ENCODE peak calls at places on chromosomes 12 and 14, in five cellular contexts. One of them, this sample, is unnamed.

GRCh38 chr12:75360920-75361319 is 26.4 kb downstream of the GLIPR1L1 start:
- DNase-seq in IMR-90: no peak
- DNase-seq in psoas muscle: no peak
- DNase-seq in endothelial cell of umbilical vein: no peak
- DNase-seq in HCT116: no peak
- DNase-seq in this sample: no peak

GRCh38 chr14:22994762-22995275 is 12.5 kb upstream of the AJUBA start:
- DNase-seq in IMR-90: peak; percentile 48
- DNase-seq in psoas muscle: no peak
- DNase-seq in HCT116: no peak
- DNase-seq in endothelial cell of umbilical vein: peak; percentile 49
- DNase-seq in this sample: no peak

GRCh38 chr12:105888696-105889095 is 250.1 kb downstream of the NUAK1 start:
- DNase-seq in psoas muscle: no peak
- DNase-seq in HCT116: no peak
- DNase-seq in endothelial cell of umbilical vein: no peak
- DNase-seq in IMR-90: peak; percentile 30
- DNase-seq in this sample: no peak

GRCh38 chr12:6020930-6021329 is 75.9 kb upstream of the ANO2 start:
- DNase-seq in endothelial cell of umbilical vein: peak; percentile 60
- DNase-seq in HCT116: no peak
- DNase-seq in IMR-90: no peak
- DNase-seq in psoas muscle: no peak
- DNase-seq in this sample: no peak

GRCh38 chr12:53998174-53998899 is 1.6 kb upstream of the HOXC9 start:
- DNase-seq in psoas muscle: no peak
- DNase-seq in HCT116: no peak
- DNase-seq in endothelial cell of umbilical vein: no peak
- DNase-seq in IMR-90: no peak
- DNase-seq in this sample: no peak

GRCh38 chr14:62819931-62820330 is 225.3 kb downstream of the KCNH5 start:
- DNase-seq in endothelial cell of umbilical vein: no peak
- DNase-seq in HCT116: no peak
- DNase-seq in psoas muscle: no peak
- DNase-seq in IMR-90: no peak
- DNase-seq in this sample: no peak

GRCh38 chr12:6603095-6603567 is 4.0 kb downstream of the CHD4 start:
- DNase-seq in IMR-90: peak; percentile 25
- DNase-seq in HCT116: no peak
- DNase-seq in psoas muscle: peak; percentile 50
- DNase-seq in endothelial cell of umbilical vein: peak; percentile 13
- DNase-seq in this sample: no peak

GRCh38 chr12:38137287-38137686 is 179.3 kb upstream of the ALG10B start:
- DNase-seq in endothelial cell of umbilical vein: no peak
- DNase-seq in IMR-90: no peak
- DNase-seq in HCT116: no peak
- DNase-seq in psoas muscle: no peak
- DNase-seq in this sample: no peak

GRCh38 chr14:54554401-54554800 is 12.5 kb upstream of the SAMD4A start:
- DNase-seq in IMR-90: no peak
- DNase-seq in endothelial cell of umbilical vein: no peak
- DNase-seq in HCT116: no peak
- DNase-seq in psoas muscle: no peak
- DNase-seq in this sample: no peak

GRCh38 chr14:90675399-90675798 is 140.8 kb downstream of the TTC7B start:
- DNase-seq in HCT116: no peak
- DNase-seq in IMR-90: peak; percentile 75
- DNase-seq in endothelial cell of umbilical vein: no peak
- DNase-seq in psoas muscle: peak; percentile 63
- DNase-seq in this sample: no peak

GRCh38 chr12:78359530-78359929 is 505.0 kb upstream of the SYT1 start:
- DNase-seq in psoas muscle: no peak
- DNase-seq in IMR-90: peak; percentile 49
- DNase-seq in endothelial cell of umbilical vein: no peak
- DNase-seq in HCT116: no peak
- DNase-seq in this sample: no peak

GRCh38 chr12:115609356-115609755 is 668.1 kb downstream of the MED13L start:
- DNase-seq in endothelial cell of umbilical vein: no peak
- DNase-seq in HCT116: no peak
- DNase-seq in psoas muscle: no peak
- DNase-seq in IMR-90: peak; percentile 1
- DNase-seq in this sample: no peak

GRCh38 chr12:105706321-105706972 is 376.0 kb downstream of the C12orf75 start:
- DNase-seq in HCT116: no peak
- DNase-seq in IMR-90: peak; percentile 70
- DNase-seq in psoas muscle: peak; percentile 61
- DNase-seq in endothelial cell of umbilical vein: peak; percentile 64
- DNase-seq in this sample: no peak

GRCh38 chr12:51253276-51253675 is 14.7 kb downstream of the DAZAP2 start:
- DNase-seq in endothelial cell of umbilical vein: no peak
- DNase-seq in HCT116: no peak
- DNase-seq in IMR-90: no peak
- DNase-seq in psoas muscle: no peak
- DNase-seq in this sample: no peak

GRCh38 chr14:61699092-61699491 is 3.8 kb downstream of the HIF1A start:
- DNase-seq in psoas muscle: no peak
- DNase-seq in IMR-90: no peak
- DNase-seq in HCT116: no peak
- DNase-seq in endothelial cell of umbilical vein: no peak
- DNase-seq in this sample: no peak

GRCh38 chr12:102797513-102797912 is 119.5 kb downstream of the PAH start:
- DNase-seq in endothelial cell of umbilical vein: no peak
- DNase-seq in psoas muscle: no peak
- DNase-seq in HCT116: no peak
- DNase-seq in IMR-90: no peak
- DNase-seq in this sample: no peak

GRCh38 chr12:6550294-6551062 is 5.4 kb downstream of the IFFO1 start:
- DNase-seq in endothelial cell of umbilical vein: no peak
- DNase-seq in IMR-90: no peak
- DNase-seq in psoas muscle: no peak
- DNase-seq in HCT116: no peak
- DNase-seq in this sample: no peak

GRCh38 chr12:113766133-113766879 is 199.8 kb downstream of the RBM19 start:
- DNase-seq in endothelial cell of umbilical vein: no peak
- DNase-seq in HCT116: no peak
- DNase-seq in IMR-90: no peak
- DNase-seq in psoas muscle: no peak
- DNase-seq in this sample: no peak

GRCh38 chr14:105187935-105188524 is 6.9 kb upstream of the NUDT14 start:
- DNase-seq in endothelial cell of umbilical vein: no peak
- DNase-seq in psoas muscle: no peak
- DNase-seq in IMR-90: no peak
- DNase-seq in HCT116: no peak
- DNase-seq in this sample: no peak

GRCh38 chr14:98138666-98139065 is 1133.3 kb downstream of the BCL11B start:
- DNase-seq in HCT116: peak; percentile 1
- DNase-seq in IMR-90: no peak
- DNase-seq in psoas muscle: no peak
- DNase-seq in endothelial cell of umbilical vein: no peak
- DNase-seq in this sample: no peak

GRCh38 chr12:121917950-121918678 is at the start of gene CFAP251:
- DNase-seq in IMR-90: peak; percentile 58
- DNase-seq in endothelial cell of umbilical vein: peak; percentile 81
- DNase-seq in HCT116: peak; percentile 85
- DNase-seq in psoas muscle: peak; percentile 94
- DNase-seq in this sample: peak; percentile 41

GRCh38 chr14:104117341-104118005 is 20.9 kb upstream of the KIF26A start:
- DNase-seq in HCT116: no peak
- DNase-seq in endothelial cell of umbilical vein: no peak
- DNase-seq in IMR-90: no peak
- DNase-seq in psoas muscle: peak; percentile 9
- DNase-seq in this sample: no peak

GRCh38 chr12:114335607-114336006 is 70.3 kb downstream of the TBX5 start:
- DNase-seq in endothelial cell of umbilical vein: no peak
- DNase-seq in IMR-90: no peak
- DNase-seq in psoas muscle: no peak
- DNase-seq in HCT116: no peak
- DNase-seq in this sample: no peak

GRCh38 chr12:84891106-84891838 is 21.3 kb downstream of the SLC6A15 start:
- DNase-seq in psoas muscle: no peak
- DNase-seq in IMR-90: peak; percentile 32
- DNase-seq in HCT116: no peak
- DNase-seq in endothelial cell of umbilical vein: no peak
- DNase-seq in this sample: no peak

GRCh38 chr12:91922139-91922538 is 223.5 kb downstream of the BTG1 start:
- DNase-seq in psoas muscle: no peak
- DNase-seq in HCT116: no peak
- DNase-seq in IMR-90: peak; percentile 5
- DNase-seq in endothelial cell of umbilical vein: no peak
- DNase-seq in this sample: no peak

GRCh38 chr14:90521121-90521929 is 124.5 kb downstream of the CALM1 start:
- DNase-seq in HCT116: no peak
- DNase-seq in IMR-90: no peak
- DNase-seq in endothelial cell of umbilical vein: no peak
- DNase-seq in psoas muscle: no peak
- DNase-seq in this sample: no peak

GRCh38 chr12:52390739-52391617 is 5.5 kb upstream of the KRT84 start:
- DNase-seq in endothelial cell of umbilical vein: peak; percentile 5
- DNase-seq in HCT116: peak; percentile 24
- DNase-seq in IMR-90: peak; percentile 13
- DNase-seq in psoas muscle: no peak
- DNase-seq in this sample: no peak

GRCh38 chr12:105409881-105410471 is 79.5 kb downstream of the C12orf75 start:
- DNase-seq in HCT116: no peak
- DNase-seq in psoas muscle: peak; percentile 30
- DNase-seq in IMR-90: no peak
- DNase-seq in endothelial cell of umbilical vein: peak; percentile 96
- DNase-seq in this sample: no peak

GRCh38 chr14:104228221-104228620 is 89.8 kb downstream of the KIF26A start:
- DNase-seq in psoas muscle: no peak
- DNase-seq in endothelial cell of umbilical vein: no peak
- DNase-seq in IMR-90: no peak
- DNase-seq in HCT116: no peak
- DNase-seq in this sample: no peak

GRCh38 chr12:43009307-43009706 is 419.8 kb upstream of the PRICKLE1 start:
- DNase-seq in IMR-90: no peak
- DNase-seq in HCT116: no peak
- DNase-seq in psoas muscle: no peak
- DNase-seq in endothelial cell of umbilical vein: peak; percentile 62
- DNase-seq in this sample: no peak

GRCh38 chr12:12365931-12366431 is 9.1 kb downstream of the BORCS5 start:
- DNase-seq in HCT116: no peak
- DNase-seq in endothelial cell of umbilical vein: no peak
- DNase-seq in IMR-90: peak; percentile 59
- DNase-seq in psoas muscle: no peak
- DNase-seq in this sample: no peak

GRCh38 chr12:7031306-7031705 is 13.0 kb upstream of the LPCAT3 start:
- DNase-seq in endothelial cell of umbilical vein: no peak
- DNase-seq in IMR-90: no peak
- DNase-seq in HCT116: no peak
- DNase-seq in psoas muscle: no peak
- DNase-seq in this sample: no peak

GRCh38 chr14:60862283-60862682 is 118.6 kb downstream of the TRMT5 start:
- DNase-seq in IMR-90: no peak
- DNase-seq in psoas muscle: no peak
- DNase-seq in endothelial cell of umbilical vein: peak; percentile 42
- DNase-seq in HCT116: no peak
- DNase-seq in this sample: no peak

GRCh38 chr14:76961631-76962302 is 66.7 kb downstream of the IRF2BPL start:
- DNase-seq in IMR-90: peak; percentile 97
- DNase-seq in HCT116: peak; percentile 98
- DNase-seq in endothelial cell of umbilical vein: peak; percentile 91
- DNase-seq in psoas muscle: peak; percentile 85
- DNase-seq in this sample: no peak

GRCh38 chr14:101879212-101880015 is 85.0 kb upstream of the DYNC1H1 start:
- DNase-seq in HCT116: no peak
- DNase-seq in psoas muscle: no peak
- DNase-seq in endothelial cell of umbilical vein: no peak
- DNase-seq in IMR-90: no peak
- DNase-seq in this sample: no peak
- H3K36me3 ChIP-seq in HCT116: no peaks in the 10 kb centered on the region
- H3K36me3 ChIP-seq in psoas muscle: peaks cover 25% of the 10 kb centered on the region
- H3K36me3 ChIP-seq in endothelial cell of umbilical vein: no peaks in the 10 kb centered on the region
- H3K36me3 ChIP-seq in IMR-90: peaks cover 20% of the 10 kb centered on the region
- H3K36me3 ChIP-seq in this sample: no peaks in the 10 kb centered on the region

DNA sequence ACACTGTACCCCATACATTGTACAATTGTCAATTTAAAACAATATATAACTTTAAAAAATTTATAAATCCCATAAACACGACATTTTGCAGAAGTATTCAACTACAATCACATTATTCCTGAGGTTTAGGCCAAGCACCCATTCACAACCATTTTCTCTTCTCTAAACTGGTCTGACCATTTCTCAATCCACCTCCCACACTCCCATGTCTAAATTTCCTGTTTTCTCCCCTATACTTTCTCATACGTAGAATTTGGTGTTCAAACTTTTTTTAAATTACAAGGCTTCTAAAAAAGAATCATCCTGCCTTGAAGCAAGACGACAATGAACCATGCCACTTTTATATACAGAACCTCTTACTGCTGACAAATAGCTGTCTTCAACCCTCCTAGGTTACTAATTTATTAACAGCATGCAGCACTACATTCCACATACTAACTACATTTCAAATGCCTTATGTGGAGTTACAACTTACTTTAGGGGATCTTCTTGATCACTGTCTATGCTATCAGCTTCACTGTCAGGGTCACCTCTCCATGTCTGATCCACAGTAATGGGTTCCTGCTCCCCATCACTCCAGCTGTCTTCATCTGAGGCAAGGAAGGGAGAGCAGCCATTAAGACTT is 3.4 kb downstream of the KANSL2 start:
- DNase-seq in endothelial cell of umbilical vein: no peak
- DNase-seq in psoas muscle: no peak
- DNase-seq in HCT116: no peak
- DNase-seq in IMR-90: no peak
- DNase-seq in this sample: no peak
- H3K36me3 ChIP-seq in endothelial cell of umbilical vein: peaks cover 12% of the 10 kb centered on the region
- H3K36me3 ChIP-seq in psoas muscle: peaks cover 61% of the 10 kb centered on the region
- H3K36me3 ChIP-seq in HCT116: peaks cover 30% of the 10 kb centered on the region
- H3K36me3 ChIP-seq in IMR-90: peaks cover 26% of the 10 kb centered on the region
- H3K36me3 ChIP-seq in this sample: peaks cover 37% of the 10 kb centered on the region

GRCh38 chr14:68908860-68909259 is 70.2 kb downstream of the ACTN1 start:
- DNase-seq in endothelial cell of umbilical vein: no peak
- DNase-seq in psoas muscle: no peak
- DNase-seq in IMR-90: no peak
- DNase-seq in HCT116: no peak
- DNase-seq in this sample: no peak

GRCh38 chr14:68910540-68910939 is 68.6 kb downstream of the ACTN1 start:
- DNase-seq in psoas muscle: no peak
- DNase-seq in endothelial cell of umbilical vein: no peak
- DNase-seq in IMR-90: peak; percentile 41
- DNase-seq in HCT116: no peak
- DNase-seq in this sample: no peak

GRCh38 chr14:68905107-68905895 is 73.8 kb downstream of the ACTN1 start:
- DNase-seq in endothelial cell of umbilical vein: no peak
- DNase-seq in HCT116: no peak
- DNase-seq in IMR-90: no peak
- DNase-seq in psoas muscle: no peak
- DNase-seq in this sample: no peak

GRCh38 chr14:68906439-68906838 is 72.7 kb downstream of the ACTN1 start:
- DNase-seq in endothelial cell of umbilical vein: no peak
- DNase-seq in psoas muscle: no peak
- DNase-seq in IMR-90: no peak
- DNase-seq in HCT116: no peak
- DNase-seq in this sample: no peak

GRCh38 chr14:68908201-68908600 is 70.9 kb downstream of the ACTN1 start:
- DNase-seq in IMR-90: no peak
- DNase-seq in endothelial cell of umbilical vein: no peak
- DNase-seq in HCT116: no peak
- DNase-seq in psoas muscle: no peak
- DNase-seq in this sample: no peak
- H3K36me3 ChIP-seq in IMR-90: peaks cover 85% of the 10 kb centered on the region
- H3K36me3 ChIP-seq in endothelial cell of umbilical vein: peaks cover 50% of the 10 kb centered on the region
- H3K36me3 ChIP-seq in HCT116: peaks cover 23% of the 10 kb centered on the region
- H3K36me3 ChIP-seq in psoas muscle: peaks cover 19% of the 10 kb centered on the region
- H3K36me3 ChIP-seq in this sample: peaks cover 11% of the 10 kb centered on the region

GRCh38 chr12:109463776-109464175 is 13.3 kb downstream of the KCTD10 start:
- DNase-seq in psoas muscle: no peak
- DNase-seq in IMR-90: no peak
- DNase-seq in endothelial cell of umbilical vein: no peak
- DNase-seq in HCT116: no peak
- DNase-seq in this sample: no peak
- H3K36me3 ChIP-seq in psoas muscle: peaks cover 37% of the 10 kb centered on the region
- H3K36me3 ChIP-seq in IMR-90: peaks cover 42% of the 10 kb centered on the region
- H3K36me3 ChIP-seq in endothelial cell of umbilical vein: peaks cover 3% of the 10 kb centered on the region
- H3K36me3 ChIP-seq in HCT116: peaks cover 15% of the 10 kb centered on the region
- H3K36me3 ChIP-seq in this sample: no peaks in the 10 kb centered on the region

This sample was measured in Panc1.